ENCODE peak calls at places on chromosomes 1 and 21, in six cellular contexts. C is Peyer's patch, T is IMR-90, H is Caco-2, B is mammary epithelial cell, X is transverse colon. J is an unnamed sample. For H3K4me1, the result is how much of the 10 kb centered on the place peaks cover.

GRCh38 chr21:43811262-43812105 is 22.1 kb downstream of the RRP1 start:
- DNase-seq in C (no peak), T (no peak), H (no peak), B (no peak), X (no peak), J (no peak)

GRCh38 chr1:207033302-207033701 is 746 bp upstream of the C1orf116 start:
- DNase-seq in C (no peak), T (no peak), H (no peak), B (no peak), X (no peak), J (no peak)

GRCh38 chr1:24092979-24093378 is 19.0 kb downstream of the MYOM3 start:
- DNase-seq in C (peak), T (no peak), H (no peak), B (no peak), X (no peak), J (no peak)

GRCh38 chr1:95223110-95223509 is 10.9 kb upstream of the RWDD3 start:
- DNase-seq in C (no peak), T (peak), H (no peak), B (peak), X (no peak), J (peak)

GRCh38 chr1:226586116-226586515 is 37.6 kb downstream of the STUM start:
- DNase-seq in C (no peak), T (no peak), H (no peak), B (no peak), X (no peak), J (no peak)

GRCh38 chr1:186244825-186245224 is 130.2 kb downstream of the TPR start:
- DNase-seq in C (no peak), T (no peak), H (peak), B (no peak), X (no peak), J (no peak)

GRCh38 chr1:43806183-43806582 is 98.8 kb downstream of the ST3GAL3 start:
- DNase-seq in C (no peak), T (no peak), H (no peak), B (no peak), X (no peak), J (no peak)

GRCh38 chr1:7646164-7646563 is 124.9 kb upstream of the VAMP3 start:
- DNase-seq in C (no peak), T (no peak), H (no peak), B (no peak), X (no peak), J (no peak)

GRCh38 chr21:32843561-32843960 is 72.0 kb upstream of the PAXBP1 start:
- DNase-seq in C (no peak), T (no peak), H (no peak), B (no peak), X (no peak), J (no peak)

GRCh38 chr1:157485793-157486192 is 66.5 kb downstream of the FCRL5 start:
- DNase-seq in C (no peak), T (no peak), H (no peak), B (no peak), X (no peak), J (no peak)

DNA sequence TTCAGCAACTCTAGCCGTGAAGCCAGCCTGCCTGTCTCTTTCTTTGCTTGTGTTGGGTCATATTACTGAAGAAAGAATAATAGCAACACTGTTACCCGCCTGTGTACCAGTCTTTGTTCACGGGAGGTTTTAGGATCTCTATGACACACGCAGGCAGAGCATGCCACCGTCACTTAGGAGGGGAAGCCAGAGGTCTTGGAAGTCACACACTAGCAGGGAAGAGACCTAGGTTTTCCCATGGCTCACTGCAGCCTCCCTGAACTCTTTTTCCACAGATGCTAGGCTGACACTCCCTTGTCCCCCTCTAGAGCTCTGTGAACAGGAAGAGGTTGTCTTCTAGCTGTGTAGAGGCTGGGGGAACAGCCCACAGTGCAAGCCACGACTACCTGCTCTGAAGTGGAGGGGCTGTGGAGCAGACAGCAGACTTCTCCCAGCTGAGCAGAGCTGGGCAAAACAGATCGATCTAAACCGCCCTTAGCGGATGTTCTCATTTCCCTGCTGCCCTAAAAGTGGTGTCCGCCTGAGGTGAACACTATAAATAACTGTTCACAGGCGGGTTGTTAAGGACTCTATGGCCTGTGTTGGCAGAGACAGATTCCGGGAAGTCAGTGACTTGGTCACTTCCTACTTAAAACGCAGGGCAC is 203.1 kb downstream of the RHOU start:
- DNase-seq in C (no peak), T (no peak), H (no peak), B (no peak), X (no peak), J (no peak)
- H3K4me1 ChIP-seq in C (under half), T (under half), H (under half), B (under half), X (under half), J (under half)

DNA sequence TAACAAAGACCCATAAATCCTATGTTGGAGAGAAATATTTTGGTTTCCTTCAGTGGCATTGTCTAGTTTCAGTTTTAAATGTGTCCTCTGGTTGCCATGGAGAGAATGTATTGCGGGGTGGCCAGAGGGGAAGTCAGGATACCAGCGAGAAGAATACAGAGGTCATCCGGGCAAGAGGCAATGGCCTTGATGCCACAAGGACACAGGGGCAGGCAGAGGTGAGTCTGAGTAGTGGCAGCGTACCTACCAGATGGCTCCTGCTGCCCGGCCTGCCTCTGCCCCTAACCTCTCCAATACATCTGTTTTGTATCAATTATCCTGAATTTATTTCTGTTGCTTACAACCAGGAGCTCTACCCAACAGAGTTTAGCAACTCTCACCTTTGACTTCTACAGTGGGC is 14.9 kb downstream of the KLHDC7A start:
- DNase-seq in C (no peak), T (no peak), H (no peak), B (no peak), X (no peak), J (no peak)
- H3K4me3 ChIP-seq in C (no peak), T (no peak), H (no peak), B (no peak), X (no peak), J (no peak)

DNA sequence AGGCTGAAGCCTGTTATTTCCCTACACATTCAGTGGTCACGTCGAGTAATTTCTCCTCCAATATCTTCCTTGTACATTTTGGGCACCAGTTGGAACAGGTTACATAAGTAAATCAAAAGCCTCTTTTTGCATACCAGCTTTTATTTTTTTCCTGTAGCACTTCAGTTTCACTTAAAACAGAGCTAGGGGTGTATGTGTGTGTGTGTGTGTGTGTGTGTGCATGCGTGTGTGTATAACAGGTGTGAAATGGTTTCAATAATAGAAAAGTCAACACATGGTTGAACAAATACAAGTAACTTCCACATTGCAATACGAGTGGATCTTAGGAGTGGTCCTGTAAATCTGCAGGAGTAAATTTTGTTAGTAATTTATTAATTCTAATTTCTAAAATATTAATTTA is 3.0 kb upstream of the MAN1A2 start:
- DNase-seq in C (no peak), T (no peak), H (no peak), B (no peak), X (no peak), J (no peak)
- H3K4me1 ChIP-seq in C (under half), T (under half), H (under half), B (under half), X (under half), J (under half)

GRCh38 chr1:204127597-204128242 is 24.1 kb downstream of the ETNK2 start:
- DNase-seq in C (no peak), T (peak), H (peak), B (peak), X (peak), J (peak)

GRCh38 chr1:204130178-204130577 is 21.7 kb downstream of the ETNK2 start:
- DNase-seq in C (no peak), T (no peak), H (no peak), B (no peak), X (no peak), J (peak)

GRCh38 chr1:204128464-204128963 is 23.3 kb downstream of the ETNK2 start:
- DNase-seq in C (no peak), T (no peak), H (no peak), B (no peak), X (no peak), J (peak)

GRCh38 chr1:204130989-204131892 is 20.6 kb downstream of the ETNK2 start:
- DNase-seq in C (no peak), T (peak), H (no peak), B (peak), X (no peak), J (peak)

DNA sequence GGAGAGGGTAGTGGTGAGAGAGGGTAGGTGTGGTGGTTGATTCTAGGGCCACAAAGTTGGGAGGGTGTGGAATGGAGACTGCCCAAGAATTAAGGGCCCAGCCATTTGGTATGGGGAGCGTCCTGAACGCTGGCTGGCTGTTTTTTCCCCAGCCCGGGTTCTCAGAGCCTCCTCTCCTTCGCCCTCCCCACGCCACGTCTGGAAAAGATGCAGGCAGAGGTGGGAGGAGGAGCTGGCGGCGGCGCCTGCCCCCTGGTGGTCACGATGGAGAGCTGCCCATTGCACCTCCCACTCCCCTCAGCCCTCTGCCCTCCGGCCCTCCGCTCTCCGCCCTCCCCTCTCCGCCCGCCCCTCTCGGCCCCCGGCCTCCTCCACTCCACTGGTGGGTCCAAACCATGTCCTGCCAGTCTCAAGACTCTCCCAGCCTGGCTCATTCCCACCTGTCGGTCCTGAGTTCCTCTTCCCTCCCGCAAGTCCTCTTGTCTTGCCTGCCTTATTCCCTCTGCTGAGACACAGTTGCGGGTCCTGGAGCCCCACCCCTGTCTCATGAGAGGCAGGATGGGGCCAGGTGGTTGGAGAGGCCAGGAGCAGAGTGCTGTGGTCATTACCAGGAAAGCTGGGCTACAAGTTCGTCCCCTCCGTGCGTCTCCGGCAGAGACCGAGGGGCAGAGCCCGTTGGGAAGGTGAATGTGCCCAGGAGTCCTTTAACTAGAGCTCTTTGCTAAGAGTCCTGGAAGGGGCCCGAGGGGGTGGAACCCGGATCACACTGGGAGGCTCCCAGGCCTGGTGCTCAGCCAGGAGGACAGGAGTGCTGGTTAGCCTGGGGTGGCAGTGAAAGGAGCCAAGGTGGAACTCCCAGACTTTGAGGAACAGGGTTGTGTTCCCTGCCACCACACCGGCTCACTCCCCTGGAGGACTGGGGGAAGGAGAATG is 22.6 kb downstream of the ETNK2 start:
- DNase-seq in C (peak), T (peak), H (peak), B (peak), X (peak), J (peak)
- H3K4me3 ChIP-seq in C (no peak), T (no peak), H (peak), B (peak), X (peak), J (no peak)